ENCODE peak calls at places on chromosomes 11 and 22, in ten cellular contexts. R is NB4; J is A549; X is activated CD4-positive, alpha-beta T cell treated with anti-CD3 and anti-CD28 coated beads for 4 hours; G is NCI-H1092; F is HT-29; N is BE2C; Y is SHP77; O is ovary; H is amygdala. B is an unnamed sample.
A peak's percentile ranks its signal among the peaks of the same experiment; 100 is the strongest.

GRCh38 chr22:46087816-46088277 is 62.5 kb upstream of the PPARA start:
- DNase-seq in O (peak; percentile 96), X (no peak), R (no peak), J (peak; percentile 67), Y (no peak), N (peak; percentile 98), H (peak; percentile 95), F (peak; percentile 77), G (peak; percentile 43), B (peak; percentile 94)

GRCh38 chr11:130407978-130408377 is 20.4 kb downstream of the ADAMTS8 start:
- DNase-seq in R (no peak), N (no peak), G (no peak), O (no peak), F (no peak), J (peak; percentile 14), X (no peak), H (no peak), Y (no peak), B (peak; percentile 51)

GRCh38 chr22:45996241-45997076 is 19.5 kb upstream of the WNT7B start:
- DNase-seq in G (no peak), R (peak; percentile 89), N (peak; percentile 75), H (no peak), Y (no peak), F (no peak), X (no peak), O (peak; percentile 50), J (no peak), B (peak; percentile 90)

GRCh38 chr11:30919389-30920172 is 333.4 kb upstream of the MPPED2 start:
- DNase-seq in N (no peak), X (no peak), O (no peak), F (no peak), R (peak; percentile 41), G (no peak), H (no peak), J (no peak), Y (no peak), B (no peak)

GRCh38 chr22:20783844-20784723 is 10.2 kb downstream of the SERPIND1 start:
- DNase-seq in J (peak; percentile 62), R (peak; percentile 77), N (peak; percentile 55), Y (peak; percentile 64), X (peak; percentile 51), H (no peak), G (peak; percentile 60), F (peak; percentile 79), O (no peak), B (no peak)

GRCh38 chr11:46435679-46436078 is 44.1 kb upstream of the CHRM4 start:
- DNase-seq in R (no peak), N (no peak), H (no peak), O (no peak), G (peak; percentile 59), F (no peak), J (no peak), X (no peak), Y (no peak), B (no peak)

GRCh38 chr11:17813391-17814059 is 78.9 kb downstream of the KCNC1 start:
- DNase-seq in O (no peak), Y (no peak), N (no peak), J (no peak), R (no peak), H (no peak), G (no peak), F (no peak), X (no peak), B (no peak)

GRCh38 chr11:67404515-67405195 is 772 bp downstream of the TBC1D10C start:
- DNase-seq in X (peak; percentile 54), J (no peak), R (peak; percentile 63), O (no peak), N (no peak), Y (no peak), G (no peak), H (no peak), F (no peak), B (no peak)

GRCh38 chr11:76617553-76618265 is 52.8 kb downstream of the LRRC32 start:
- DNase-seq in H (no peak), O (no peak), R (no peak), Y (no peak), N (no peak), X (no peak), G (no peak), F (no peak), J (no peak), B (peak; percentile 7)

GRCh38 chr11:117217685-117218084 is 14.2 kb downstream of the PCSK7 start:
- DNase-seq in G (no peak), Y (no peak), N (no peak), J (no peak), H (no peak), F (no peak), O (peak; percentile 28), R (no peak), X (no peak), B (no peak)

GRCh38 chr11:65435330-65435931 is 12.8 kb downstream of the NEAT1 start:
- DNase-seq in N (no peak), H (no peak), F (peak; percentile 23), J (peak; percentile 27), R (no peak), X (no peak), Y (no peak), O (peak; percentile 14), G (no peak), B (no peak)

GRCh38 chr11:130188585-130189347 is 29.2 kb downstream of the ST14 start:
- DNase-seq in G (no peak), F (peak; percentile 55), O (no peak), R (no peak), J (no peak), Y (no peak), H (no peak), X (no peak), N (no peak), B (no peak)

GRCh38 chr22:43777204-43777671 is 34.9 kb downstream of the EFCAB6 start:
- DNase-seq in H (no peak), J (peak; percentile 10), F (no peak), R (no peak), G (no peak), X (no peak), Y (no peak), O (no peak), N (no peak), B (no peak)

GRCh38 chr11:75600356-75600755 is 38.3 kb downstream of the SERPINH1 start:
- DNase-seq in O (no peak), G (no peak), J (no peak), R (no peak), F (no peak), N (no peak), Y (no peak), X (no peak), H (no peak), B (no peak)

GRCh38 chr22:30047364-30047738 is 32.9 kb upstream of the HORMAD2 start:
- DNase-seq in F (peak; percentile 11), Y (no peak), H (no peak), O (no peak), X (peak; percentile 8), N (no peak), G (no peak), R (peak; percentile 61), J (no peak), B (no peak)

GRCh38 chr11:69944146-69944795 is 125.1 kb upstream of the FGF3 start:
- DNase-seq in R (no peak), J (no peak), X (no peak), O (no peak), Y (no peak), H (no peak), F (no peak), G (no peak), N (peak; percentile 4), B (no peak)

GRCh38 chr22:37742374-37743092 is 45.7 kb downstream of the TRIOBP start:
- DNase-seq in J (no peak), N (no peak), R (peak; percentile 81), X (no peak), O (peak; percentile 42), H (no peak), F (peak; percentile 67), Y (no peak), G (no peak), B (no peak)

GRCh38 chr11:73995247-73995646 is 12.6 kb upstream of the UCP2 start:
- DNase-seq in R (peak; percentile 60), J (no peak), H (no peak), G (no peak), N (no peak), Y (peak; percentile 23), F (no peak), X (no peak), O (no peak), B (no peak)

GRCh38 chr11:9574556-9574805 is 1.0 kb downstream of the WEE1 start:
- DNase-seq in O (peak; percentile 64), R (peak; percentile 64), H (no peak), G (no peak), F (no peak), J (peak; percentile 28), X (peak; percentile 4), N (no peak), Y (no peak), B (peak; percentile 53)

GRCh38 chr11:2800655-2801531 is 84.7 kb downstream of the CDKN1C start:
- DNase-seq in H (no peak), O (peak; percentile 13), G (no peak), N (peak; percentile 0), R (no peak), X (no peak), F (no peak), Y (no peak), J (no peak), B (peak; percentile 12)

GRCh38 chr22:46726066-46726985 is 11.7 kb downstream of the CERK start:
- DNase-seq in J (no peak), O (no peak), F (no peak), R (no peak), X (no peak), G (peak; percentile 56), Y (peak; percentile 65), H (no peak), N (peak; percentile 55), B (no peak)

GRCh38 chr22:47251911-47252310 is 489.5 kb downstream of the TBC1D22A start:
- DNase-seq in F (no peak), H (no peak), N (no peak), R (no peak), X (no peak), J (no peak), O (no peak), Y (no peak), G (no peak), B (no peak)

GRCh38 chr11:75356613-75357012 is 5.2 kb upstream of the ARRB1 start:
- DNase-seq in H (no peak), J (no peak), N (no peak), G (no peak), Y (no peak), R (no peak), O (no peak), F (no peak), X (no peak), B (no peak)

GRCh38 chr11:12094872-12095800 is 15.3 kb upstream of the MICAL2 start:
- DNase-seq in O (no peak), R (no peak), N (no peak), Y (no peak), F (peak; percentile 80), J (no peak), H (no peak), G (no peak), X (no peak), B (no peak)

GRCh38 chr11:69825037-69825834 is 6.0 kb upstream of the FGF3 start:
- DNase-seq in H (no peak), Y (no peak), N (no peak), X (no peak), F (peak; percentile 91), J (peak; percentile 26), O (no peak), G (no peak), R (no peak), B (no peak)

GRCh38 chr11:85530596-85530995 is 96.5 kb downstream of the DLG2 start:
- DNase-seq in F (no peak), Y (no peak), J (no peak), O (no peak), N (no peak), H (no peak), X (no peak), G (no peak), R (no peak), B (no peak)

GRCh38 chr11:122733301-122733686 is 77.8 kb downstream of the UBASH3B start:
- DNase-seq in O (no peak), N (no peak), H (no peak), R (no peak), G (peak; percentile 74), J (peak; percentile 54), F (peak; percentile 36), X (no peak), Y (no peak), B (no peak)

GRCh38 chr11:122742350-122742749 is 86.8 kb downstream of the UBASH3B start:
- DNase-seq in J (no peak), N (no peak), O (no peak), R (no peak), X (no peak), H (no peak), Y (no peak), F (no peak), G (no peak), B (no peak)